ENCODE peak calls at places on chromosomes 13 and 19, in five cellular contexts. K, I, Q, R and E are unnamed samples.

GRCh38 chr19:12365094-12365371 is 450 bp downstream of the ZNF442 start:
- DNase-seq in R (no peak), Q (peak), K (no peak), I (peak), E (no peak)

GRCh38 chr13:105991622-105992254 is 543.7 kb downstream of the EFNB2 start:
- DNase-seq in Q (no peak), K (no peak), I (no peak), R (no peak), E (no peak)

GRCh38 chr13:114166381-114167131 is 12.5 kb upstream of the CFAP97D2 start:
- DNase-seq in I (peak), K (no peak), Q (no peak), R (no peak), E (no peak)

GRCh38 chr13:27419333-27419732 is 5.1 kb upstream of the GTF3A start:
- DNase-seq in K (no peak), R (no peak), Q (no peak), I (no peak), E (no peak)

GRCh38 chr19:17236831-17237543 is 8.7 kb downstream of the NR2F6 start:
- DNase-seq in I (no peak), R (no peak), K (peak), Q (no peak), E (no peak)

GRCh38 chr13:48879854-48880253 is 95.9 kb upstream of the FNDC3A start:
- DNase-seq in Q (no peak), R (no peak), I (no peak), K (no peak), E (no peak)

GRCh38 chr13:36231236-36231635 is 16.9 kb upstream of the SOHLH2 start:
- DNase-seq in Q (no peak), R (no peak), I (no peak), K (no peak), E (no peak)

GRCh38 chr19:44764975-44765948 is 12.4 kb upstream of the CBLC start:
- DNase-seq in R (peak), Q (no peak), K (no peak), I (no peak), E (no peak)

GRCh38 chr19:7507884-7508283 is 8.0 kb upstream of the ZNF358 start:
- DNase-seq in K (peak), Q (no peak), R (peak), I (no peak), E (no peak)

GRCh38 chr19:13984186-13984585 is 21.9 kb downstream of the RFX1 start:
- DNase-seq in R (no peak), K (peak), I (no peak), Q (no peak), E (no peak)

GRCh38 chr19:45828523-45828922 is 13.4 kb upstream of the RSPH6A start:
- DNase-seq in Q (no peak), I (no peak), R (no peak), K (no peak), E (no peak)

GRCh38 chr19:18999896-19000620 is 33.3 kb downstream of the SUGP2 start:
- DNase-seq in I (no peak), Q (no peak), R (no peak), K (peak), E (no peak)

GRCh38 chr13:20149762-20150161 is 11.1 kb downstream of the GJA3 start:
- DNase-seq in R (no peak), K (no peak), I (no peak), Q (no peak), E (no peak)